ENCODE peak calls at places on chromosomes 4 and X, in eight cellular contexts. K is lung; H is CD8-positive, alpha-beta T cell; S is hepatocyte; J is BJ; C is astrocyte of the spinal cord; Q is fibroblast of lung; P is transverse colon. V is an unnamed sample.

GRCh38 chr4:81470456-81471327 is 1.0 kb downstream of the RASGEF1B start:
- DNase-seq in K (peak; percentile 52), H (peak; percentile 19), S (peak; percentile 57), J (no peak), C (no peak), Q (no peak), P (peak; percentile 64), V (no peak)

GRCh38 chr4:102778720-102779119 is 18.0 kb upstream of the MANBA start:
- DNase-seq in K (peak; percentile 50), H (no peak), S (peak; percentile 78), J (no peak), C (no peak), Q (no peak), P (peak; percentile 64), V (no peak)

GRCh38 chrX:30217465-30217864 is 2.1 kb downstream of the MAGEB2 start:
- DNase-seq in K (no peak), H (no peak), S (no peak), J (no peak), C (no peak), Q (no peak), P (no peak), V (no peak)

GRCh38 chr4:175470141-175470540 is 341.9 kb downstream of the GPM6A start:
- DNase-seq in K (no peak), H (no peak), S (no peak), J (no peak), C (peak; percentile 41), Q (no peak), P (no peak), V (no peak)

GRCh38 chrX:29662759-29663503 is 552.4 kb upstream of the MAGEB2 start:
- DNase-seq in K (no peak), H (no peak), S (peak; percentile 48), J (peak; percentile 73), C (peak; percentile 94), Q (peak; percentile 88), P (no peak), V (peak; percentile 46)

GRCh38 chrX:53317365-53318069 is 36.1 kb upstream of the IQSEC2 start:
- DNase-seq in K (peak; percentile 59), H (peak; percentile 54), S (peak; percentile 73), J (no peak), C (peak; percentile 35), Q (peak; percentile 35), P (peak; percentile 72), V (no peak)

GRCh38 chr4:66430856-66431255 is 760.6 kb upstream of the EPHA5 start:
- DNase-seq in K (no peak), H (no peak), S (peak; percentile 18), J (no peak), C (peak; percentile 9), Q (no peak), P (no peak), V (no peak)

GRCh38 chrX:12076046-12076445 is 62.2 kb upstream of the FRMPD4 start:
- DNase-seq in K (no peak), H (no peak), S (no peak), J (no peak), C (peak; percentile 2), Q (peak; percentile 10), P (no peak), V (no peak)

GRCh38 chrX:21056636-21057035 is 317.6 kb upstream of the CNKSR2 start:
- DNase-seq in K (no peak), H (no peak), S (no peak), J (no peak), C (no peak), Q (peak; percentile 0), P (no peak), V (no peak)

GRCh38 chr4:92501456-92501855 is 197.7 kb downstream of the GRID2 start:
- DNase-seq in K (no peak), H (no peak), S (no peak), J (no peak), C (no peak), Q (no peak), P (no peak), V (no peak)

GRCh38 chrX:107755721-107756120 is 19.9 kb downstream of the TSC22D3 start:
- DNase-seq in K (no peak), H (no peak), S (no peak), J (no peak), C (no peak), Q (no peak), P (no peak), V (no peak)

GRCh38 chrX:16971694-16972093 is 25.2 kb downstream of the REPS2 start:
- DNase-seq in K (no peak), H (no peak), S (no peak), J (no peak), C (no peak), Q (no peak), P (no peak), V (no peak)

GRCh38 chrX:118254611-118255010 is 91.3 kb upstream of the WDR44 start:
- DNase-seq in K (peak; percentile 48), H (peak; percentile 0), S (peak; percentile 72), J (no peak), C (peak; percentile 58), Q (peak; percentile 62), P (peak; percentile 56), V (no peak)

GRCh38 chr4:121908346-121908745 is 38.1 kb upstream of the BBS7 start:
- DNase-seq in K (no peak), H (no peak), S (no peak), J (no peak), C (no peak), Q (no peak), P (no peak), V (no peak)

GRCh38 chr4:76354517-76355473 is 48.3 kb downstream of the STBD1 start:
- DNase-seq in K (no peak), H (no peak), S (no peak), J (no peak), C (no peak), Q (no peak), P (peak; percentile 11), V (no peak)

GRCh38 chr4:156968479-156968984 is 3.1 kb downstream of the PDGFC start:
- DNase-seq in K (peak; percentile 71), H (no peak), S (peak; percentile 83), J (no peak), C (peak; percentile 90), Q (peak; percentile 89), P (peak; percentile 70), V (no peak)

GRCh38 chr4:173051697-173052096 is 116.9 kb upstream of the GALNT7 start:
- DNase-seq in K (no peak), H (no peak), S (no peak), J (peak; percentile 2), C (peak; percentile 14), Q (peak; percentile 18), P (no peak), V (no peak)

GRCh38 chrX:22987452-22987851 is 12.3 kb upstream of the DDX53 start:
- DNase-seq in K (no peak), H (no peak), S (no peak), J (no peak), C (peak; percentile 23), Q (no peak), P (no peak), V (no peak)

GRCh38 chrX:131626681-131627296 is 82.9 kb downstream of the OR13H1 start:
- DNase-seq in K (no peak), H (no peak), S (peak; percentile 15), J (no peak), C (peak; percentile 27), Q (peak; percentile 66), P (no peak), V (no peak)

GRCh38 chrX:71532078-71532752 is 689 bp upstream of the OGT start:
- DNase-seq in K (no peak), H (peak; percentile 12), S (peak; percentile 21), J (no peak), C (peak; percentile 53), Q (peak; percentile 38), P (peak; percentile 41), V (no peak)

GRCh38 chrX:70461026-70461425 is 16.4 kb downstream of the DLG3 start:
- DNase-seq in K (no peak), H (no peak), S (no peak), J (no peak), C (no peak), Q (no peak), P (no peak), V (no peak)

GRCh38 chr4:86957214-86957613 is 22.4 kb downstream of the AFF1 start:
- DNase-seq in K (no peak), H (no peak), S (no peak), J (no peak), C (peak; percentile 71), Q (peak; percentile 45), P (no peak), V (no peak)

GRCh38 chr4:113293673-113294072 is 244.2 kb downstream of the ANK2 start:
- DNase-seq in K (no peak), H (no peak), S (no peak), J (no peak), C (peak; percentile 23), Q (no peak), P (no peak), V (no peak)

GRCh38 chr4:1855334-1856070 is 454 bp downstream of the LETM1 start:
- DNase-seq in K (peak; percentile 45), H (no peak), S (peak; percentile 43), J (no peak), C (no peak), Q (no peak), P (peak; percentile 37), V (no peak)
- TF ChIP-seq CTCF in K (no peak), H (no peak), S (no peak), J (no peak), C (no peak), Q (no peak), P (no peak), V (no peak)

GRCh38 chrX:46953137-46953527 is 40.9 kb downstream of the JADE3 start:
- DNase-seq in K (no peak), H (no peak), S (no peak), J (no peak), C (peak; percentile 44), Q (no peak), P (no peak), V (no peak)
- H3K4me3 ChIP-seq in K (no peak overlapping the region), H (no peak overlapping the region), S (no peak overlapping the region), J (no peak overlapping the region), C (no peak overlapping the region), Q (no peak overlapping the region), P (no peak overlapping the region), V (no peak overlapping the region)

DNA sequence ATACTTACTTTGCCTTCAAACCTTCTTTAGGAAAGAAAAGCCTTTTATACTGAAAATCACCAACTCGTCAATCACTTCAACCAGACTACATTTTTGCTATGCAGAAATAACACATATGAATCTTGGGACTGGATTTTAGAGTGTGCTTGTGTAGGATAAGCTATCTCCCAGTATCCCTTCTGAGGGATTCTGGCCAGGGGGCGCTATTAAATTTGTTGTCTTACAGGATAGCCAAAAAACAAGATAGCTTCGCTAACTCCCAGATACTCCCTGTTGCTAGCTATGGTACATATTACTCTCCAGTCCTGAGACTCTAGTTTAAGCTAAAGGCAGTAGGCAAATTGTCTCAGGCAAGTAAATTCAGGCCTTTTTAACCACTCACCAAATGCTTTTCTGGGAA is 167.2 kb downstream of the LHFPL1 start:
- DNase-seq in K (no peak), H (no peak), S (no peak), J (no peak), C (no peak), Q (no peak), P (no peak), V (no peak)
- TF ChIP-seq CTCF in K (no peak), H (no peak), S (no peak), J (no peak), C (no peak), Q (no peak), P (no peak), V (no peak)

DNA sequence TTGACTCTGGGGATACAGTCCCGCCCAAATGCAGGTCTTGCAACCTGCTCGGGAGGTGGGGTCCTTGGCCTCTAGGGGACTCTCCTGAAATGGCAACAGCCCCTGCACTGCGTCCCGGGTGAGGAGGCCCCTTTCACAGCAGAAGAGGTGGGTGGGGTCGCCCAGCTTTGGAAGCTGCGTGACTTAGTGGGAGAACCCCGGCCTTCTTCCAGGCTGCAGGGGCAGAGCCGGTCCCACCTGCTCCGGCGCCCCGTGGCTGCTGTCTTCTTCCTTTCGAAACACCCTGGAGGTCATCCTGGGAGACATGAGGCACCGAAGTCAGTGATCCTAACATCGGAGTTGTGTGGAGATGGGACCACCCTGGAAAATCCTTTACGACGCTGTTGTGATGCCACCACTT is 103.7 kb upstream of the ADRA2C start:
- DNase-seq in K (no peak), H (no peak), S (no peak), J (no peak), C (no peak), Q (no peak), P (no peak), V (no peak)
- H3K4me3 ChIP-seq in K (no peak overlapping the region), H (no peak overlapping the region), S (no peak overlapping the region), J (no peak overlapping the region), C (no peak overlapping the region), Q (no peak overlapping the region), P (no peak overlapping the region), V (no peak overlapping the region)

V was measured in AG04449.